ENCODE peak calls at places on chromosome 20, in five cellular contexts. U is AG09309; H is CD8-positive, alpha-beta memory T cell; L is hepatocyte; O is left ventricle myocardium inferior. A is an unnamed sample.

GRCh38 chr20:64100566-64100888 is 6.8 kb downstream of the NPBWR2 start:
- DNase-seq in U (no peak), H (no peak), L (no peak), O (no peak), A (no peak)

GRCh38 chr20:17316316-17317038 is 89.6 kb downstream of the PCSK2 start:
- DNase-seq in U (no peak), H (no peak), L (no peak), O (no peak), A (no peak)

GRCh38 chr20:59820204-59821041 is 113.0 kb downstream of the SYCP2 start:
- DNase-seq in U (no peak), H (no peak), L (no peak), O (peak; percentile 71), A (no peak)

GRCh38 chr20:61115627-61116026 is 136.4 kb upstream of the CDH4 start:
- DNase-seq in U (no peak), H (no peak), L (no peak), O (peak; percentile 48), A (no peak)

GRCh38 chr20:35146299-35146921 is 726 bp downstream of the EDEM2 start:
- DNase-seq in U (no peak), H (no peak), L (peak; percentile 47), O (no peak), A (no peak)

GRCh38 chr20:41386502-41387427 is 20.1 kb upstream of the EMILIN3 start:
- DNase-seq in U (peak; percentile 38), H (no peak), L (peak; percentile 53), O (peak; percentile 74), A (no peak)

GRCh38 chr20:46192376-46192944 is 74.3 kb downstream of the CD40 start:
- DNase-seq in U (no peak), H (no peak), L (no peak), O (no peak), A (no peak)

GRCh38 chr20:54872440-54872839 is 397.0 kb downstream of the DOK5 start:
- DNase-seq in U (no peak), H (no peak), L (no peak), O (no peak), A (no peak)

GRCh38 chr20:35131953-35132352 is 15.2 kb downstream of the EDEM2 start:
- DNase-seq in U (no peak), H (no peak), L (no peak), O (no peak), A (no peak)

GRCh38 chr20:29873946-29874345 is 1383.5 kb upstream of the DEFB115 start:
- DNase-seq in U (no peak), H (no peak), L (peak; percentile 79), O (peak; percentile 45), A (no peak)

GRCh38 chr20:34037121-34037520 is 43.4 kb downstream of the RALY start:
- DNase-seq in U (no peak), H (peak; percentile 39), L (no peak), O (no peak), A (no peak)

GRCh38 chr20:19915111-19915798 is 101.9 kb upstream of the NAA20 start:
- DNase-seq in U (no peak), H (no peak), L (no peak), O (no peak), A (no peak)

GRCh38 chr20:10090588-10091166 is 55.9 kb downstream of the ANKEF1 start:
- DNase-seq in U (peak; percentile 16), H (peak; percentile 26), L (peak; percentile 75), O (no peak), A (no peak)

GRCh38 chr20:56592817-56593216 is 36.3 kb upstream of the TFAP2C start:
- DNase-seq in U (no peak), H (no peak), L (no peak), O (no peak), A (no peak)

GRCh38 chr20:48180637-48181036 is 395.4 kb upstream of the SULF2 start:
- DNase-seq in U (no peak), H (no peak), L (no peak), O (no peak), A (no peak)

GRCh38 chr20:14801591-14802325 is 464.3 kb upstream of the FLRT3 start:
- DNase-seq in U (no peak), H (no peak), L (no peak), O (no peak), A (no peak)

GRCh38 chr20:62977613-62978558 is 25.4 kb downstream of the SLC17A9 start:
- DNase-seq in U (no peak), H (peak; percentile 83), L (no peak), O (no peak), A (no peak)
- H3K4me3 ChIP-seq in U (no peak overlapping the region), H (peak overlapping the region; percentile 50), L (no peak overlapping the region), O (no peak overlapping the region), A (no peak overlapping the region)

GRCh38 chr20:49668181-49668877 is 45.3 kb downstream of the B4GALT5 start:
- DNase-seq in U (no peak), H (peak; percentile 32), L (no peak), O (peak; percentile 19), A (no peak)
- H3K4me3 ChIP-seq in U (no peak overlapping the region), H (peak overlapping the region; percentile 33), L (no peak overlapping the region), O (no peak overlapping the region), A (no peak overlapping the region)

GRCh38 chr20:12243327-12243726 is 325.6 kb downstream of the BTBD3 start:
- DNase-seq in U (no peak), H (no peak), L (no peak), O (no peak), A (no peak)

GRCh38 chr20:12241065-12241464 is 323.4 kb downstream of the BTBD3 start:
- DNase-seq in U (no peak), H (no peak), L (no peak), O (no peak), A (no peak)

GRCh38 chr20:12237772-12238171 is 320.1 kb downstream of the BTBD3 start:
- DNase-seq in U (no peak), H (no peak), L (no peak), O (peak; percentile 21), A (no peak)
- H3K4me3 ChIP-seq in U (no peak overlapping the region), H (no peak overlapping the region), L (no peak overlapping the region), O (no peak overlapping the region), A (no peak overlapping the region)

DNA sequence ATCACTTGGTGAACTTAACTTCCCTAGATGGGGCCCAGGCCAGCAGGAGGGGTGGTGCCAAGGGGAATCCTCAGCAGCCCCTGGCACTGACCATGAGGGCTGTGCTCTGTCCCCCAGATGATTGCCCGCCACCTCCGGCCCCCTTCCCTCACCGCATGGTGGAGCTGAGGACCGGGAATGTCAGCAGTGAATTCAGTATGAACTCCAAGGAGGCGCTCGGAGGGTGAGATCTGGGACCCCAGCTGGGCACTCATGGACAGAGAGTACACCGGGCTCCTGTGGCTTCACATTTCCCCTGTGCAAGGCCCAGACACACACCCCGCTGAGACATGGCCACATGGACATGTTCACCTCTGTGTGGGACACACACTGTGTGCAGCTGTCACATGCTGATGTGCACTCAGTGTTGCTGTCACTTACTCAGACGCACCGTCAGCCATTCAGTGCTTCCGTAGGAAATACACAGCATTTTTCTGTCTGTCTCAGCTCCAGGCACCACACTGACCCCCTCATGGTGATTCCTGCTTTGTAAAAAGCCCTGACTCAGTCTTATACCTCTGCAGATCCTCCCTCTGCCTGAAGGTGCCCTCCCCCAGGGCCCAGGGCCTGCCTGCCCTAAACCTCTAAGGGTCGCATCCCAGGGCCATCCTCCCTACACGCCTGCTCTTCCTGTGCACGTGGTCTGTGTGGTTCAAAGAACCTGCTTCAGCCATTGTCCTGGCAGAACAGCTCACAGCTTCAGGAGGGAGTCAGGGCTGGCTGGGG is 4.4 kb downstream of the MYLK2 start:
- DNase-seq in U (no peak), H (no peak), L (no peak), O (no peak), A (no peak)
- H3K4me3 ChIP-seq in U (no peak overlapping the region), H (no peak overlapping the region), L (no peak overlapping the region), O (no peak overlapping the region), A (no peak overlapping the region)

GRCh38 chr20:50140339-50140859 is 13.1 kb downstream of the PEDS1 start:
- DNase-seq in U (no peak), H (no peak), L (no peak), O (no peak), A (no peak)
- H3K4me3 ChIP-seq in U (no peak overlapping the region), H (no peak overlapping the region), L (no peak overlapping the region), O (no peak overlapping the region), A (no peak overlapping the region)

DNA sequence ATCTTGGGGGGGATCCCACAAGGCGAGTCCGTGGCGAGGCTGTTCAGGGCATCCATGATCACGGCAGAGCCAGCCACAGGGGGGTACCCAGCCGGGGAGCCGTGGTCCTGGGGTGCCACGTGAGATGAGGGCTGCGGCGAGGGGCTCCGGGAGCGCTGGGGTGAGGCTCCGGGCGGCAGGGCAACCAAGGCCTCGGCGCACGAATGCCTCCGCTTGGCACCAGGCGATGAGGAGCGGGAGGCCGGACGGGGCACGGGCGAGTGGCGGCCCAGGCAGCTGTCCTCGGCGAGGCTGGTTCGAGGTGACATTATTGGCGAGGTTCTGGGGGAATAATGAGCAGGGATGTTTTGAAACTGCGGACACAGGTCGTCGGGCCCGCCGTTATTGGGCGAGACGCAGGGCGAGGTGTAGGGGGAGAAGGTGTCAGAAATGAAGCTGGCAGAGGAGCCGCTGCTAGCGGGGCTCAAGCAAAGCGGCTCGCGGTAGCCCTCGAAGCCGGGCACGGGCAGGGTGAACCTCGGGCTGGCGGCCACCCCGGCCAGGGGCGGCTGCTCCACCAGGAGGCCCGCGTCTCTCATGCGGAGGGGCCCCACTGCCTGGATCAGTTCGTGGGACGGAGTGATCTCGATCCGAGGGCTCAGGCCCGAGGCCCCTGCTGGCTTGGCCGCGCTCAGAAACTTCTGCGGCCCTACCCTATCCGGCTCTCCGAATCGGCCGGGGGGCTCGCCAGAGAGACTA is 19.1 kb downstream of the NFATC2 start:
- DNase-seq in U (no peak), H (no peak), L (no peak), O (no peak), A (no peak)
- H3K4me3 ChIP-seq in U (no peak overlapping the region), H (no peak overlapping the region), L (no peak overlapping the region), O (no peak overlapping the region), A (no peak overlapping the region)

GRCh38 chr20:51569815-51570741 is 27.6 kb upstream of the NFATC2 start:
- DNase-seq in U (no peak), H (no peak), L (no peak), O (peak; percentile 48), A (no peak)

GRCh38 chr20:51567622-51568021 is 25.1 kb upstream of the NFATC2 start:
- DNase-seq in U (no peak), H (no peak), L (no peak), O (no peak), A (no peak)

GRCh38 chr20:51571470-51571794 is 28.9 kb upstream of the NFATC2 start:
- DNase-seq in U (no peak), H (no peak), L (no peak), O (no peak), A (no peak)

GRCh38 chr20:51573576-51574243 is 31.2 kb upstream of the NFATC2 start:
- DNase-seq in U (no peak), H (no peak), L (no peak), O (no peak), A (no peak)

GRCh38 chr20:51570755-51571469 is 28.4 kb upstream of the NFATC2 start:
- DNase-seq in U (no peak), H (no peak), L (no peak), O (peak; percentile 60), A (no peak)
- H3K4me3 ChIP-seq in U (no peak overlapping the region), H (no peak overlapping the region), L (no peak overlapping the region), O (peak overlapping the region; percentile 50), A (no peak overlapping the region)

A was measured in AG04449.